ENCODE peak calls at places on chromosomes 13 and 19, in four cellular contexts. G is NCI-H2081, S is hepatic stellate cell, K is Right ventricle myocardium superior. Q is an unnamed sample.

GRCh38 chr13:31891472-31891871 is 140.1 kb upstream of the FRY start:
- DNase-seq in G (no peak), S (no peak), K (no peak), Q (no peak)

GRCh38 chr19:36819130-36819630 is 19.0 kb downstream of the ZNF790 start:
- DNase-seq in G (no peak), S (no peak), K (no peak), Q (no peak)

GRCh38 chr13:107743523-107743922 is 471.8 kb downstream of the LIG4 start:
- DNase-seq in G (peak; percentile 50), S (no peak), K (no peak), Q (no peak)

GRCh38 chr19:3818479-3818878 is 32.3 kb upstream of the MATK start:
- DNase-seq in G (no peak), S (peak; percentile 81), K (no peak), Q (peak; percentile 57)

GRCh38 chr13:114263590-114263989 is 17.8 kb upstream of the UPF3A start:
- DNase-seq in G (no peak), S (no peak), K (no peak), Q (no peak)

GRCh38 chr19:16419671-16420394 is 51.9 kb downstream of the EPS15L1 start:
- DNase-seq in G (no peak), S (no peak), K (no peak), Q (no peak)

GRCh38 chr13:49935171-49936084 is 712 bp downstream of the SPRYD7 start:
- DNase-seq in G (peak; percentile 12), S (peak; percentile 55), K (peak; percentile 62), Q (peak; percentile 58)

GRCh38 chr19:43504426-43505185 is at the start of gene PHLDB3:
- DNase-seq in G (peak; percentile 65), S (peak; percentile 58), K (peak; percentile 47), Q (no peak)

GRCh38 chr13:30615851-30616311 is 1.8 kb upstream of the USPL1 start:
- DNase-seq in G (peak; percentile 6), S (no peak), K (no peak), Q (peak; percentile 19)